ENCODE peak calls at places on chromosome 1, in four cellular contexts. G is esophagus squamous epithelium, D is adrenal gland, S is foreskin fibroblast. Q is an unnamed sample.

GRCh38 chr1:58814251-58815068 is 30.6 kb upstream of the JUN start:
- DNase-seq in S (no peak), D (peak), G (no peak), Q (no peak)

GRCh38 chr1:230215049-230215448 is 148.0 kb downstream of the GALNT2 start:
- DNase-seq in D (peak), G (no peak), S (peak), Q (peak)

GRCh38 chr1:84632975-84633427 is 57.3 kb downstream of the SSX2IP start:
- DNase-seq in S (peak), D (no peak), G (no peak), Q (peak)

GRCh38 chr1:151371744-151372410 is 628 bp downstream of the SELENBP1 start:
- DNase-seq in S (peak), D (peak), G (no peak), Q (no peak)

GRCh38 chr1:180988221-180988826 is 34.3 kb downstream of the STX6 start:
- DNase-seq in G (no peak), D (no peak), S (no peak), Q (peak)

GRCh38 chr1:209926045-209926444 is 12.0 kb upstream of the SYT14 start:
- DNase-seq in D (peak), G (no peak), S (peak), Q (peak)

GRCh38 chr1:31811605-31812004 is 4.2 kb downstream of the SPOCD1 start:
- DNase-seq in S (peak), G (no peak), D (no peak), Q (no peak)

GRCh38 chr1:62131093-62131725 is 63.4 kb upstream of the L1TD1 start:
- DNase-seq in G (no peak), D (peak), S (peak), Q (peak)

GRCh38 chr1:41661428-41662060 is 177.1 kb upstream of the EDN2 start:
- DNase-seq in G (no peak), S (peak), D (no peak), Q (no peak)

GRCh38 chr1:21302747-21303715 is 12.8 kb upstream of the ECE1 start:
- DNase-seq in D (peak), S (peak), G (no peak), Q (no peak)

GRCh38 chr1:8880068-8880676 is 1.7 kb upstream of the ENO1 start:
- DNase-seq in G (no peak), D (peak), S (peak), Q (peak)

GRCh38 chr1:44499306-44499705 is 94.3 kb downstream of the RNF220 start:
- DNase-seq in G (no peak), D (no peak), S (no peak), Q (no peak)

GRCh38 chr1:220952941-220953340 is 73.7 kb downstream of the HLX start:
- DNase-seq in D (no peak), S (no peak), G (no peak), Q (no peak)

GRCh38 chr1:1176931-1177330 is 3.3 kb downstream of the TTLL10 start:
- DNase-seq in G (no peak), D (no peak), S (no peak), Q (no peak)

GRCh38 chr1:186605762-186606350 is 74.4 kb downstream of the PTGS2 start:
- DNase-seq in S (peak), D (peak), G (no peak), Q (peak)

GRCh38 chr1:170634293-170634692 is 29.6 kb upstream of the PRRX1 start:
- DNase-seq in D (no peak), G (no peak), S (peak), Q (no peak)

GRCh38 chr1:220803401-220804201 is 16.9 kb downstream of the MTARC1 start:
- DNase-seq in G (no peak), S (peak), D (peak), Q (peak)

GRCh38 chr1:1116701-1117468 is 996 bp upstream of the C1orf159 start:
- DNase-seq in G (no peak), D (peak), S (peak), Q (no peak)

GRCh38 chr1:8985915-8986813 is 40.1 kb downstream of the SLC2A7 start:
- DNase-seq in G (no peak), D (peak), S (peak), Q (peak)

GRCh38 chr1:102219463-102219862 is 222.7 kb upstream of the OLFM3 start:
- DNase-seq in G (no peak), S (no peak), D (no peak), Q (no peak)

GRCh38 chr1:167057297-167057688 is 32.9 kb downstream of the GPA33 start:
- DNase-seq in D (peak), S (peak), G (no peak), Q (peak)

GRCh38 chr1:238639861-238640260 is 746.5 kb upstream of the CHRM3 start:
- DNase-seq in D (no peak), S (no peak), G (no peak), Q (no peak)

GRCh38 chr1:70528591-70529333 is 117.7 kb downstream of the CTH start:
- DNase-seq in G (no peak), S (peak), D (peak), Q (no peak)

GRCh38 chr1:245489838-245490237 is 335.1 kb downstream of the KIF26B start:
- DNase-seq in D (no peak), G (no peak), S (no peak), Q (no peak)

GRCh38 chr1:10888791-10889627 is 92.6 kb upstream of the CASZ1 start:
- DNase-seq in D (no peak), G (no peak), S (no peak), Q (no peak)

GRCh38 chr1:223515416-223515815 is 122.2 kb downstream of the CCDC185 start:
- DNase-seq in G (no peak), D (no peak), S (no peak), Q (no peak)

GRCh38 chr1:98119793-98120192 is 199.0 kb upstream of the DPYD start:
- DNase-seq in G (no peak), D (peak), S (peak), Q (no peak)

GRCh38 chr1:59952065-59952464 is 25.5 kb upstream of the CYP2J2 start:
- DNase-seq in D (no peak), S (peak), G (no peak), Q (no peak)

GRCh38 chr1:208942394-208942793 is 641.1 kb upstream of the CAMK1G start:
- DNase-seq in S (no peak), G (no peak), D (no peak), Q (no peak)

GRCh38 chr1:117599822-117600221 is 6.0 kb upstream of the TENT5C start:
- DNase-seq in D (no peak), G (no peak), S (no peak), Q (no peak)

GRCh38 chr1:209063816-209064664 is 519.5 kb upstream of the CAMK1G start:
- DNase-seq in D (no peak), S (no peak), G (no peak), Q (no peak)

GRCh38 chr1:239816090-239816812 is 275.4 kb upstream of the FMN2 start:
- DNase-seq in S (peak), G (no peak), D (peak), Q (peak)

GRCh38 chr1:116986531-116987255 is 14.9 kb upstream of the CD101 start:
- DNase-seq in S (no peak), D (no peak), G (no peak), Q (no peak)

GRCh38 chr1:226034482-226034881 is 28.0 kb upstream of the H3-3A start:
- DNase-seq in G (peak), D (peak), S (peak), Q (peak)

GRCh38 chr1:201999625-202000238 is 10.7 kb upstream of the ELF3 start:
- DNase-seq in G (no peak), D (peak), S (peak), Q (peak)
- H3K4me3 ChIP-seq in G (no peak), D (no peak), S (no peak), Q (no peak)

DNA sequence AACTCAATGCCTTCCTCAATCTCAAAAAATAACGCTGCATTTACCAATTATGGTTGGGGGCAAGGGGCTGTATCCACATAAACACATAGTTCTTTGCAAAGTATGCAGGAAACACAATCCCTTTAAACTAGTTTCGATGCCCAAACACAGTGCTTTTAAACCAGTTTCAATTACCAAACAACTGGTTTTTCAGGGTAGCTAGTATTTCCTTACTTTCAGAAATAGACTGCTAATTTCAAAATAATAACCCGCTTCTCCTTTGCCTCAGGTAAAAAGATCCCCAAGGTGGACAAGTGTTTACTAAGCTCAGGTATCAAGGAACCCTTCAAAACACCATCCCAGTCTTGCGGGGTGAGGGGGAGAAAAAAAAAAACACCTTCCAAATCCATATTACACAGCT is 2.8 kb downstream of the SIPA1L2 start:
- DNase-seq in S (no peak), G (no peak), D (no peak), Q (no peak)
- H3K4me3 ChIP-seq in S (no peak), G (peak), D (no peak), Q (no peak)

GRCh38 chr1:96723372-96723771 is 1.8 kb downstream of the PTBP2 start:
- DNase-seq in S (no peak), D (no peak), G (no peak), Q (no peak)
- H3K4me3 ChIP-seq in S (peak), D (no peak), G (peak), Q (peak)

GRCh38 chr1:93206567-93206954 is 26.0 kb downstream of the CCDC18 start:
- DNase-seq in G (no peak), S (no peak), D (no peak), Q (no peak)
- H3K4me3 ChIP-seq in G (no peak), S (no peak), D (no peak), Q (no peak)

Q was measured in astrocyte of the cerebellum.